ENCODE peak calls at places on chromosomes 3 and 15, in four cellular contexts. D is H1, Y is IMR-90, L is mesendoderm. K is an unnamed sample.

GRCh38 chr3:129596194-129597086 is 10.0 kb downstream of the PLXND1 start:
- DNase-seq in D (no peak), Y (peak; percentile 96), L (peak; percentile 79), K (peak; percentile 40)

GRCh38 chr15:75056036-75056435 is 32.6 kb downstream of the PPCDC start:
- DNase-seq in D (no peak), Y (no peak), L (no peak), K (no peak)

GRCh38 chr3:10344147-10344943 is 23.4 kb upstream of the SEC13 start:
- DNase-seq in D (peak; percentile 33), Y (peak; percentile 54), L (peak; percentile 65), K (peak; percentile 79)

GRCh38 chr3:97692406-97692805 is 72.2 kb upstream of the ARL6 start:
- DNase-seq in D (no peak), Y (no peak), L (no peak), K (no peak)

GRCh38 chr3:159200176-159200575 is 398.3 kb downstream of the MFSD1 start:
- DNase-seq in D (no peak), Y (no peak), L (peak; percentile 7), K (no peak)

GRCh38 chr15:27638950-27639349 is 460.2 kb downstream of the OCA2 start:
- DNase-seq in D (no peak), Y (no peak), L (peak; percentile 21), K (no peak)

GRCh38 chr3:136396916-136397315 is 146.8 kb downstream of the PCCB start:
- DNase-seq in D (no peak), Y (peak; percentile 73), L (no peak), K (no peak)

GRCh38 chr3:26522919-26523318 is 99.7 kb upstream of the LRRC3B start:
- DNase-seq in D (no peak), Y (no peak), L (peak; percentile 59), K (no peak)

GRCh38 chr3:12289562-12289961 is 692 bp downstream of the PPARG start:
- DNase-seq in D (no peak), Y (no peak), L (no peak), K (no peak)

GRCh38 chr3:46442591-46443530 is 21.8 kb downstream of the LTF start:
- DNase-seq in D (no peak), Y (no peak), L (peak; percentile 49), K (no peak)

GRCh38 chr3:20256144-20256543 is 70.1 kb upstream of the SGO1 start:
- DNase-seq in D (no peak), Y (no peak), L (no peak), K (no peak)

GRCh38 chr15:55434989-55435825 is 26.9 kb downstream of the PIERCE2 start:
- DNase-seq in D (peak; percentile 7), Y (peak; percentile 64), L (peak; percentile 78), K (no peak)

GRCh38 chr15:78264304-78265136 is at the start of gene DNAJA4:
- DNase-seq in D (no peak), Y (no peak), L (no peak), K (peak; percentile 69)

GRCh38 chr15:49902791-49903481 is 216.1 kb downstream of the ATP8B4 start:
- DNase-seq in D (no peak), Y (peak; percentile 66), L (no peak), K (no peak)

GRCh38 chr3:10445561-10445960 is 59.8 kb downstream of the ATP2B2 start:
- DNase-seq in D (no peak), Y (peak; percentile 29), L (peak; percentile 35), K (no peak)

GRCh38 chr3:179750720-179751328 is 98.0 kb downstream of the USP13 start:
- DNase-seq in D (no peak), Y (peak; percentile 28), L (peak; percentile 35), K (no peak)

GRCh38 chr3:54533856-54534255 is 394.0 kb downstream of the LRTM1 start:
- DNase-seq in D (no peak), Y (no peak), L (peak; percentile 54), K (peak; percentile 42)

GRCh38 chr3:101988591-101988990 is 139.3 kb downstream of the NFKBIZ start:
- DNase-seq in D (no peak), Y (no peak), L (no peak), K (no peak)
- H3K56ac ChIP-seq in D (no peak overlapping the region), Y (no peak overlapping the region), L (no peak overlapping the region), K (no peak overlapping the region)

GRCh38 chr15:60423540-60423939 is 25.8 kb upstream of the ANXA2 start:
- DNase-seq in D (no peak), Y (peak; percentile 92), L (peak; percentile 93), K (no peak)

GRCh38 chr15:60424006-60424405 is 26.2 kb upstream of the ANXA2 start:
- DNase-seq in D (no peak), Y (no peak), L (no peak), K (no peak)

GRCh38 chr15:60426870-60427528 is 29.2 kb upstream of the ANXA2 start:
- DNase-seq in D (no peak), Y (peak; percentile 85), L (no peak), K (no peak)

GRCh38 chr15:60428935-60429334 is 31.1 kb upstream of the ANXA2 start:
- DNase-seq in D (no peak), Y (no peak), L (no peak), K (no peak)
- H3K56ac ChIP-seq in D (no peak overlapping the region), Y (no peak overlapping the region), L (no peak overlapping the region), K (no peak overlapping the region)

DNA sequence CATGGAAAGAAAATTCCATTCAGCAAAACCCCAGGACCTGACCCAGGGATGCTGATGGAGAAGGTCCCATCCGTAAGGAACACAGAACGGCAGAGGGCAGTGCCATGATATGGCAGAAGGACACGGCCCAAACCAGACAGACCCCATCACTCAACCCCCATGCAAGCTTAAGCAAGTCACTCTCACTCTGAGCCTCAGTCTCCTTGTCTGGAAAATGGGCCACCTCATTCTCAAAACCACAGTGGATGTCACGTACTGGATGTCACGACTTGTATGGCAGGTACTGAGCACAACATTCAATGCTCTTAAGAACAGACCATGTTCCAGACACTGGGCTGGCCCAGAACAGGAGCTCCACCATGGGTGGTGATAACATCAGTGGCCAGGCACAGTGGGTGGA is 90.4 kb downstream of the NUP210 start:
- DNase-seq in D (no peak), Y (no peak), L (no peak), K (no peak)
- H3K56ac ChIP-seq in D (no peak overlapping the region), Y (no peak overlapping the region), L (no peak overlapping the region), K (no peak overlapping the region)

DNA sequence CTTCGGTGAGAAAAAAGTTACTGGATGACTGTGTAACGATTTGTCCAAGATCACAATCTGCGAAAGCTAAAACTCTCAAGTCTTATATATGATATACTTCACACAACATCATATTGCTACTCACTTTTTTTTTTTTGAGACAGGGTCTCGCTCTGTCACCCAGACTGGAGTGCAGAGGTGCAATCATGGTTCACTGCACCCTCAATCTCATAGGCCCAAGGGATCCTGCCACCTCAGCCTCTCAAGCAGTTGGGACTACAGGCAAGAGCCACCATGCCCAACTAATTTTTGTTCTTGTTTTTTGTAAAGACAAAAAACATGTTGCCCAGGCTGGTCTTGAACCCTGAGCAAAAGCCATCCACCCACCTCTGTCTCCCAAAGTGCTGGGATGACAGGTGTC is 5.4 kb upstream of the ATP13A4 start:
- DNase-seq in D (no peak), Y (no peak), L (no peak), K (no peak)
- H3K56ac ChIP-seq in D (no peak overlapping the region), Y (no peak overlapping the region), L (no peak overlapping the region), K (no peak overlapping the region)

DNA sequence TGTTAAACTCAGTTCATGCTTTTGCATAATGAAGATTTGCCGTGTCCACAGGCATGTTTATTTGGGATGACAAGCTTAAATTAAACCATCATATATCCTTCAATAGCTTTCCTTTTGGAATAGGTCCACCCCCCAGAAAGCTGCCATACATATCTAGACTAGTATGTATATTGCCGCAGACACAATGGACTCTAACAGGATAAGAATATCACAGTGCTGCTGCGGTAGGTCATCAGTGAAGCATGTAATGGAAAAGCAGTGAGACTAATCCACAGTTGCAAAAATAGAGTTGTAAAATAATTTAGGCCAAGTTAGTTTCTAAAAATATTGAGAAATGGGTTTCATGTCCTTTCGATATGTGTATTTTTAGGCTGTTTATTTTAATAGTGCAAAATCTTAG is 819.9 kb upstream of the DPPA4 start:
- DNase-seq in D (no peak), Y (no peak), L (no peak), K (no peak)
- H3K56ac ChIP-seq in D (no peak overlapping the region), Y (no peak overlapping the region), L (no peak overlapping the region), K (no peak overlapping the region)

GRCh38 chr15:25054943-25055342 is 100.2 kb downstream of the SNRPN start:
- DNase-seq in D (no peak), Y (no peak), L (no peak), K (peak; percentile 13)
- H3K56ac ChIP-seq in D (no peak overlapping the region), Y (no peak overlapping the region), L (no peak overlapping the region), K (no peak overlapping the region)